ENCODE peak calls at places on chromosomes 4 and X, in four cellular contexts. U, W, Q and G are unnamed samples.

GRCh38 chrX:70033348-70033747 is 16.4 kb downstream of the AWAT2 start:
- DNase-seq in U (no peak), W (no peak), Q (peak), G (no peak)

GRCh38 chr4:3644849-3645627 is 112.8 kb upstream of the LRPAP1 start:
- DNase-seq in U (no peak), W (no peak), Q (no peak), G (no peak)

GRCh38 chr4:47251363-47252135 is 212.0 kb downstream of the COMMD8 start:
- DNase-seq in U (no peak), W (no peak), Q (no peak), G (no peak)

GRCh38 chr4:4260185-4260751 is 12.2 kb upstream of the TMEM128 start:
- DNase-seq in U (no peak), W (no peak), Q (no peak), G (no peak)

GRCh38 chrX:38166478-38167083 is 54.1 kb downstream of the SRPX start:
- DNase-seq in U (no peak), W (no peak), Q (peak), G (no peak)

GRCh38 chr4:157992038-157992706 is 180.7 kb downstream of the GASK1B start:
- DNase-seq in U (no peak), W (no peak), Q (peak), G (no peak)

GRCh38 chrX:316351-317325 is 2.0 kb downstream of the GTPBP6 start:
- DNase-seq in U (no peak), W (peak), Q (no peak), G (no peak)

GRCh38 chrX:69305333-69306062 is 140.2 kb upstream of the PJA1 start:
- DNase-seq in U (no peak), W (no peak), Q (no peak), G (no peak)

GRCh38 chrX:108485960-108486359 is 46.3 kb downstream of the COL4A5 start:
- DNase-seq in U (no peak), W (no peak), Q (no peak), G (no peak)

GRCh38 chr4:161252520-161253141 is 911.2 kb downstream of the FSTL5 start:
- DNase-seq in U (no peak), W (no peak), Q (peak), G (no peak)

GRCh38 chrX:46959985-46960700 is 47.9 kb downstream of the JADE3 start:
- DNase-seq in U (no peak), W (no peak), Q (no peak), G (no peak)

GRCh38 chr4:16294455-16294854 is 68.2 kb upstream of the TAPT1 start:
- DNase-seq in U (no peak), W (no peak), Q (no peak), G (no peak)

GRCh38 chr4:61851126-61851525 is 651.0 kb downstream of the ADGRL3 start:
- DNase-seq in U (no peak), W (no peak), Q (no peak), G (no peak)

GRCh38 chr4:76272091-76272490 is 20.6 kb downstream of the FAM47E start:
- DNase-seq in U (no peak), W (no peak), Q (no peak), G (no peak)

GRCh38 chr4:10123227-10124101 is 6.9 kb upstream of the WDR1 start:
- DNase-seq in U (no peak), W (peak), Q (peak), G (no peak)

GRCh38 chrX:10482262-10482661 is 138.1 kb downstream of the MID1 start:
- DNase-seq in U (no peak), W (no peak), Q (no peak), G (no peak)

GRCh38 chrX:48474127-48474526 is 1.9 kb upstream of the FTSJ1 start:
- DNase-seq in U (no peak), W (no peak), Q (peak), G (no peak)

GRCh38 chr4:156481845-156482244 is 489.8 kb downstream of the PDGFC start:
- DNase-seq in U (no peak), W (no peak), Q (no peak), G (no peak)

GRCh38 chr4:6055436-6055835 is 37.2 kb upstream of the C4orf50 start:
- DNase-seq in U (no peak), W (no peak), Q (no peak), G (no peak)

GRCh38 chrX:18354369-18355329 is at the start of gene SCML2:
- DNase-seq in U (no peak), W (peak), Q (peak), G (peak)
- TF ChIP-seq CTCF in U (no peak), W (no peak), Q (no peak), G (no peak)

DNA sequence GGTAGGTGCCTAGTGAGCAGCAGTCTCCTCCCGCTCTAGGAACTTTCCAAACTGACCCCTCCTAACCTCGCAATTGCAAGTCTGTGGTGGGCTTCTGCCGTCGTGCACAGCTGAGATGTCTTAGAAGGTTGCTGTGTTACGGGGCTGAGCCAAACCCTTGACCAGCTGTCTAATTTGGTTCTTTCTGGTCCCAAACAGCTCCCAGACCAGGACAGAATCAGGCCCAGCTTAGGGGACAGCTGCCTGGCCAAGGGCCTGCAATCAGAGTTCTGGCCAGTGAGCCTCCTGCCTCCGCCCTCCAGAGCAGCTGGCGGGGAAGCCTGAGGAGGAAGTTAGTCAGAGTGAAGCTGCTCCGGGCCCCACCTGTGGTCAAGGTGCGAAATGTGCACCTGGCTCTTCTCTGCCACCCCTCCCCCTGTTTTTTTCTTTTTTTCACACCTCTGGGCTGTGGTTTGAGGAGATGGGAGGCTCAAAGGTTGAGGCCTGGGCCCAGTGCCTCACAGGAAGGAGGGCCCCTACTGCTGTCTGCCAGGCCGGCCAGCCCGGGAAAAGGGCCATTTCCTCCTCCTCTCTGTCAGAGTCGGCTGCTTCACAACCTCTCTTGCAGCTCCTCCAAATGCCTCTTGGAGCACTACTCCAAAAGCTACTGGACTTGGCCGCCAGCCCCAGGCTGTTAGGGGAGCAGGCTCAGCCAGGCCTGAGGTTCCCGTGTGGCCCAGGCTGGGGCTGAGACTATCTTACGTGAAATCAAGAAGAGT is 4.2 kb upstream of the CXCR3 start:
- DNase-seq in U (no peak), W (peak), Q (peak), G (no peak)
- TF ChIP-seq CTCF in U (peak), W (peak), Q (no peak), G (peak)

GRCh38 chrX:155263854-155264628 is at the start of gene RAB39B:
- DNase-seq in U (peak), W (peak), Q (peak), G (no peak)
- TF ChIP-seq CTCF in U (no peak), W (no peak), Q (no peak), G (no peak)

GRCh38 chrX:72129661-72130060 is 2.1 kb downstream of the RTL5 start:
- DNase-seq in U (no peak), W (no peak), Q (no peak), G (no peak)

GRCh38 chrX:72130156-72130761 is 1.5 kb downstream of the RTL5 start:
- DNase-seq in U (no peak), W (no peak), Q (no peak), G (no peak)

GRCh38 chrX:72127332-72127731 is 4.4 kb downstream of the RTL5 start:
- DNase-seq in U (no peak), W (no peak), Q (no peak), G (no peak)

GRCh38 chrX:72128183-72128834 is 3.4 kb downstream of the RTL5 start:
- DNase-seq in U (no peak), W (no peak), Q (no peak), G (no peak)

DNA sequence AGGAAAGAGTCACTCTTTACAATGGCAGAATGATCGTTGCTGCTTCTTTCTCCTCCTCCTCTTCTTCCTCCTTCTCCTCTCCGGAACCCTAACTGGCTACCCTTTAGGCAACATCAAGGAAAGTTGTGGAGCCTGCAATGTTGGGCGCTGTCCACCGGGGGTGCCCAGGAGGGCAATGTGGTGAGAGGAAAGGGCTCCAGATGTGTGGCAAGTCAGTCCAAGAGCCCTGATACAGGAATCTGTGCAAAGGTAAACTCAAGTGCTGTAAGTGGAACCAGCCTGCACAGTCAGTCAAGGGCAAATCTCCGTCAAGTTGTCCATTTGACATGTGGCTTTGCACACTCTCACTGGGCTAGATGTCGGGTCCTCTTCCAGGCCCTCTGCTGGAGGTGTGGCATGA is 2.8 kb downstream of the RTL5 start:
- DNase-seq in U (no peak), W (no peak), Q (peak), G (no peak)
- TF ChIP-seq CTCF in U (peak), W (peak), Q (no peak), G (peak)

GRCh38 chr4:72286185-72286584 is 254.4 kb downstream of the NPFFR2 start:
- DNase-seq in U (no peak), W (no peak), Q (no peak), G (no peak)
- TF ChIP-seq CTCF in U (no peak), W (no peak), Q (no peak), G (peak)

GRCh38 chr4:154328030-154328429 is 163.6 kb downstream of the DCHS2 start:
- DNase-seq in U (no peak), W (no peak), Q (no peak), G (no peak)

GRCh38 chr4:154329939-154330338 is 161.7 kb downstream of the DCHS2 start:
- DNase-seq in U (no peak), W (peak), Q (no peak), G (no peak)

GRCh38 chr4:154332681-154333421 is 158.7 kb downstream of the DCHS2 start:
- DNase-seq in U (no peak), W (peak), Q (no peak), G (no peak)

GRCh38 chr4:154329268-154329858 is 162.2 kb downstream of the DCHS2 start:
- DNase-seq in U (no peak), W (no peak), Q (no peak), G (no peak)
- TF ChIP-seq CTCF in U (peak), W (peak), Q (no peak), G (peak)

DNA sequence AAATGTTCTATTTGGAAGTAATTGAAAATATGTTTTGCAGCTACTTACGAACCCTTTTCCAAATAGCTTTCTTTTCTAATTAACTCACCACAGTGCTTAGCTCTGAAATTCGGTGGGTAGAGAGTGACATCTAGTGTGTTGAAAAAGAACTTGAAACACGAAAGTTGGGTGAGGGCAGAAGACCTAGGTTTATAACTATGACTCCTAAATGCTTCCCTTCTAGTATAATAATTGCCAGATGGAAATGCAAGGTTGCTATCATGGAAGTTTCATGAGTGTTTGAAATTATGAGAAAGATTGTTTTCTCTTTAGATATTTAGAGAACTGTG is 77.2 kb upstream of the NOCT start:
- DNase-seq in U (no peak), W (no peak), Q (no peak), G (no peak)
- TF ChIP-seq CTCF in U (peak), W (peak), Q (no peak), G (peak)

DNA sequence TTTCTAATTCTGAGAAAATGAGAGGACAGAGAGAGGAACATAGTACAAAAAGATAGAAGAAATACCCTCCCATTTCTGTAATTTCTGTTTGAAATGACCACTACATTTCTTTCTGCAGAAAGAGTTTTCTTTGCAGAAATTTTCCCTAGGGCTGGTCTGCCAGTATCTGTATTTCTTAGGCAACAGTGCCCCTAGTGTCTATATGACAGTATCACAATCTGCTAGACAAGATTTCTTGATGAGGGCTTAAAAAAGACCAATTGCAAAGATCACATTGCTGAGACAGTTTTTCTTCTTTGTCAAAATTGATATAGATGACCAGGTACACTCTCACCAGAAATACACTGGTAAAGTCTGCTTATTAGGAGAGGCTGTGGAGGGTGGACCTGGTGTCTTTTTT is 81.0 kb upstream of the ZDHHC15 start:
- DNase-seq in U (no peak), W (no peak), Q (no peak), G (no peak)
- TF ChIP-seq CTCF in U (peak), W (peak), Q (no peak), G (peak)

DNA sequence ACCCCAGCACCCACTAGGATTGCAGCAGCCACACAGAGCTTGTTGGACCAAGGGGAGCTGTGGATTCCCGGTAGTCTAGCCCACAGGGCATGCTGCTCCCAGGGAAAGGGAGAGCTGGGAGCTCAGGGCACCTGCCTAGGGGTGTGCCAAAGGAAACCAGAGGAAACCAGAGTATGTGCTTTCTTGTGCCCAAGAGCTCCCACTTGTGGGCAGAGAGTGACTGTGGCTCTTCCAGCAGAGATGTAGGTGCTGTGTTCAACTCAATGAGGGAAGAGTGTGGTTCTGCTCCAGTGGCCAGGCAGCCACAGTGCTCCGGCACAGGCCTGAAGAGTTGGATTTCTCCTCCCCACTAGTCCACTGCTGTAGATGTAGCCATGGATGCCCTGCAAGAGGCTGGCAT is 1050.0 kb upstream of the INTU start:
- DNase-seq in U (no peak), W (no peak), Q (no peak), G (no peak)
- TF ChIP-seq CTCF in U (no peak), W (no peak), Q (no peak), G (no peak)

GRCh38 chrX:115911967-115912366 is 258.6 kb upstream of the AGTR2 start:
- DNase-seq in U (no peak), W (no peak), Q (no peak), G (no peak)
- TF ChIP-seq CTCF in U (no peak), W (no peak), Q (no peak), G (no peak)